ENCODE peak calls at places on chromosomes 13 and 19, in ten cellular contexts. J is upper lobe of left lung, N is heart left ventricle, I is GM23338, K is AG04450, G is GM06990, H is H9, F is upper lobe of right lung, Y is fibroblast of lung, V is AG10803. P is an unnamed sample.
A peak's percentile ranks its signal among the peaks of the same experiment; 100 is the strongest.

GRCh38 chr13:71864981-71865857 is 1.8 kb downstream of the DACH1 start:
- DNase-seq in V (no peak), G (no peak), H (peak; percentile 41), K (no peak), F (peak; percentile 66), I (peak; percentile 62), J (peak; percentile 87), Y (peak; percentile 51), N (peak; percentile 32), P (peak; percentile 0)

GRCh38 chr13:106499905-106500304 is 35.6 kb downstream of the EFNB2 start:
- DNase-seq in H (no peak), N (no peak), I (no peak), Y (no peak), G (peak; percentile 27), J (no peak), F (no peak), K (no peak), V (no peak), P (no peak)

GRCh38 chr13:73741111-73741510 is 393.1 kb downstream of the KLF12 start:
- DNase-seq in Y (no peak), V (peak; percentile 8), K (no peak), N (no peak), J (no peak), I (no peak), H (no peak), G (no peak), F (no peak), P (no peak)

GRCh38 chr19:33868076-33868735 is 71.5 kb downstream of the KCTD15 start:
- DNase-seq in J (no peak), N (no peak), F (no peak), K (no peak), H (no peak), V (no peak), G (no peak), Y (peak; percentile 6), I (no peak), P (no peak)

GRCh38 chr13:113603116-113603710 is 18.7 kb downstream of the TFDP1 start:
- DNase-seq in F (no peak), V (no peak), J (peak; percentile 45), Y (no peak), I (no peak), G (no peak), N (no peak), K (no peak), H (no peak), P (no peak)

GRCh38 chr13:109914111-109914510 is 127.7 kb upstream of the IRS2 start:
- DNase-seq in G (no peak), Y (no peak), I (no peak), J (no peak), F (no peak), K (no peak), V (no peak), H (no peak), N (no peak), P (no peak)

GRCh38 chr19:3586124-3586626 is 897 bp downstream of the GIPC3 start:
- DNase-seq in V (no peak), Y (no peak), K (no peak), G (no peak), I (peak; percentile 87), N (no peak), H (peak; percentile 65), J (no peak), F (no peak), P (no peak)

GRCh38 chr19:900302-901111 is 7.2 kb downstream of the RNU6-9 start:
- DNase-seq in N (no peak), F (no peak), G (peak; percentile 34), H (peak; percentile 84), I (peak; percentile 77), Y (no peak), K (no peak), V (no peak), J (peak; percentile 78), P (no peak)

GRCh38 chr19:39645800-39646411 is 9.8 kb upstream of the LGALS16 start:
- DNase-seq in H (no peak), J (no peak), I (peak; percentile 61), N (no peak), G (no peak), V (peak; percentile 2), K (no peak), Y (peak; percentile 10), F (no peak), P (peak; percentile 40)

GRCh38 chr13:33940898-33941297 is 122.9 kb downstream of the RFC3 start:
- DNase-seq in F (no peak), N (no peak), Y (no peak), V (peak; percentile 52), K (no peak), H (peak; percentile 70), G (no peak), J (no peak), I (peak; percentile 37), P (no peak)

GRCh38 chr13:93029536-93029935 is 197.1 kb upstream of the GPC6 start:
- DNase-seq in H (no peak), N (no peak), I (no peak), J (no peak), G (no peak), Y (peak; percentile 29), F (no peak), V (peak; percentile 23), K (no peak), P (no peak)

GRCh38 chr19:7894612-7895309 is 6.5 kb downstream of the LRRC8E start:
- DNase-seq in N (no peak), V (no peak), I (peak; percentile 59), Y (no peak), G (no peak), F (peak; percentile 83), J (no peak), H (no peak), K (no peak), P (peak; percentile 71)

GRCh38 chr19:19538767-19539166 is 702 bp downstream of the CILP2 start:
- DNase-seq in J (no peak), H (peak; percentile 52), V (no peak), N (no peak), I (peak; percentile 40), K (no peak), F (no peak), G (no peak), Y (no peak), P (no peak)

GRCh38 chr13:87094646-87095045 is 576.5 kb upstream of the SLITRK5 start:
- DNase-seq in V (peak; percentile 10), G (no peak), J (no peak), H (no peak), F (no peak), K (no peak), Y (peak; percentile 50), N (no peak), I (no peak), P (no peak)

GRCh38 chr19:41218615-41219507 is at the start of gene AXL:
- DNase-seq in J (peak; percentile 89), G (no peak), F (peak; percentile 84), V (peak; percentile 92), K (no peak), Y (peak; percentile 89), H (peak; percentile 91), I (peak; percentile 98), N (peak; percentile 75), P (peak; percentile 68)

GRCh38 chr13:51818771-51819511 is 15.0 kb upstream of the DHRS12 start:
- DNase-seq in K (peak; percentile 10), I (no peak), J (no peak), F (no peak), G (peak; percentile 30), N (no peak), Y (peak; percentile 49), H (no peak), V (peak; percentile 37), P (no peak)

GRCh38 chr19:1049841-1050240 is 9.9 kb downstream of the ABCA7 start:
- DNase-seq in H (no peak), J (no peak), V (no peak), K (no peak), N (no peak), F (no peak), Y (no peak), I (no peak), G (no peak), P (no peak)

GRCh38 chr13:110560606-110561334 is 752 bp downstream of the RAB20 start:
- DNase-seq in I (peak; percentile 69), Y (peak; percentile 30), V (no peak), F (no peak), K (no peak), G (no peak), N (peak; percentile 39), J (no peak), H (peak; percentile 57), P (no peak)

GRCh38 chr19:52690395-52691214 is 44.2 kb downstream of the ZNF611 start:
- DNase-seq in K (peak; percentile 80), V (peak; percentile 95), G (peak; percentile 92), I (peak; percentile 96), N (peak; percentile 95), J (peak; percentile 99), F (peak; percentile 97), Y (peak; percentile 91), H (peak; percentile 95), P (no peak)
- TF ChIP-seq CTCF in K (no peak), V (no peak), G (no peak), I (peak; percentile 25), N (peak; percentile 17), J (peak; percentile 24), F (no peak), Y (no peak), H (peak; percentile 50), P (no peak)

GRCh38 chr19:4732680-4733114 is 9.1 kb upstream of the DPP9 start:
- DNase-seq in H (peak; percentile 82), K (peak; percentile 26), N (no peak), F (no peak), V (peak; percentile 49), J (no peak), Y (peak; percentile 63), G (no peak), I (peak; percentile 91), P (peak; percentile 43)
- TF ChIP-seq CTCF in H (peak; percentile 90), K (peak; percentile 82), N (peak; percentile 75), F (peak; percentile 64), V (peak; percentile 76), J (peak; percentile 44), Y (peak; percentile 67), G (peak; percentile 76), I (peak; percentile 65), P (peak; percentile 50)

GRCh38 chr13:24503376-24503690 is 9.2 kb downstream of the PARP4 start:
- DNase-seq in J (no peak), H (no peak), N (no peak), G (no peak), K (no peak), Y (no peak), V (no peak), I (no peak), F (no peak), P (no peak)
- TF ChIP-seq CTCF in J (no peak), H (no peak), N (no peak), G (no peak), K (no peak), Y (no peak), V (no peak), I (no peak), F (no peak), P (no peak)

DNA sequence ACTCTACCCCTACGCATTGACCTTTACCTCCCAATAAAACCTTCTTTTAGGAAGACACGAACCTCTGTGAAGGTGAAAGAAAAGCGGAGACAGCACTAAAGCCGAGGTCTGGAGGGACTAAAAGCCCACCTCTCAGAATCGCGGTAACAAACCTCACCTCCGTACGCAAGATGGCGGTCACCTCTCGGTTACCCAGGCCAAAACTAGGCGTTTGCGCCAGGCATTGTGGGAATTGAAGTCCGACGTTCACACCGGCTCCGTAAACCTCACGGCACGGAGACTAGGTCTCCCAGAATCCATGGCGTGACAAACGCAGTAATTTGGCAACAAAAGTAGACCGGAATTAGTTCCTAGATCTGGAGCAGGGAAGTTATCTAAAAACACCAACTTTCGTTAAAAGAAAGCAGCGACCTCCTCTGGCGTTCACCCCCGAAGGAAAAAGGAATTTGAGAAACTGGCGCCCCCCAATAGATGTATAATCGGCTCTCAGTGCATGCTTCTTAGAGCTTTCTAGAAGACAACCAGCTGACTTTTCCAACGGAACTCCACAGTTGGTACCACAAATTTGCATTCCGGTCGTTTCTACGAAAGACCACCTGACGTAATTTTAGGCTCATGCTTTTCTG is at the start of gene N4BP2L2:
- DNase-seq in F (peak; percentile 94), Y (peak; percentile 99), J (no peak), V (peak; percentile 98), G (peak; percentile 80), N (peak; percentile 95), I (peak; percentile 98), K (peak; percentile 93), H (peak; percentile 95), P (peak; percentile 82)
- TF ChIP-seq CTCF in F (peak; percentile 38), Y (peak; percentile 53), J (peak; percentile 38), V (peak; percentile 53), G (no peak), N (peak; percentile 44), I (no peak), K (peak; percentile 47), H (peak; percentile 27), P (no peak)